ENCODE peak calls at places on chromosome 17, in eight cellular contexts. R is mesenchymal stem cell, K is left lung, L is right lobe of liver, N is HepG2, Z is tibial nerve, U is thoracic aorta, V is choroid plexus epithelial cell. X is an unnamed sample.

GRCh38 chr17:32161506-32162365 is 19.4 kb downstream of the RHOT1 start:
- DNase-seq in R (peak), Z (no peak), K (no peak), V (peak), N (no peak), L (no peak), U (no peak), X (no peak)

GRCh38 chr17:2903193-2903974 is 107.1 kb downstream of the RAP1GAP2 start:
- DNase-seq in L (no peak), Z (no peak), V (no peak), K (no peak), R (no peak), N (peak), U (no peak), X (no peak)

GRCh38 chr17:75394332-75394918 is 11.1 kb downstream of the GRB2 start:
- DNase-seq in L (no peak), U (no peak), R (peak), N (no peak), Z (no peak), V (no peak), K (no peak), X (no peak)

GRCh38 chr17:12041316-12041715 is 20.6 kb downstream of the MAP2K4 start:
- DNase-seq in K (no peak), R (peak), U (no peak), L (no peak), V (peak), N (no peak), Z (no peak), X (no peak)

GRCh38 chr17:61488878-61489718 is 36.9 kb downstream of the TBX4 start:
- DNase-seq in U (no peak), Z (no peak), V (no peak), L (peak), R (no peak), N (peak), K (peak), X (no peak)

GRCh38 chr17:2232244-2232638 is 71.3 kb downstream of the SMG6 start:
- DNase-seq in K (no peak), Z (no peak), U (no peak), R (peak), V (peak), L (no peak), N (no peak), X (no peak)

GRCh38 chr17:57461082-57461481 is 204.8 kb downstream of the MSI2 start:
- DNase-seq in Z (no peak), U (no peak), R (no peak), L (peak), N (no peak), V (no peak), K (no peak), X (no peak)

GRCh38 chr17:53749178-53749577 is 73.5 kb upstream of the KIF2B start:
- DNase-seq in V (no peak), Z (no peak), K (no peak), N (no peak), L (no peak), R (no peak), U (no peak), X (no peak)

GRCh38 chr17:19368119-19368660 is 5.7 kb upstream of the B9D1 start:
- DNase-seq in Z (no peak), U (no peak), R (peak), N (no peak), V (peak), L (no peak), K (no peak), X (no peak)

DNA sequence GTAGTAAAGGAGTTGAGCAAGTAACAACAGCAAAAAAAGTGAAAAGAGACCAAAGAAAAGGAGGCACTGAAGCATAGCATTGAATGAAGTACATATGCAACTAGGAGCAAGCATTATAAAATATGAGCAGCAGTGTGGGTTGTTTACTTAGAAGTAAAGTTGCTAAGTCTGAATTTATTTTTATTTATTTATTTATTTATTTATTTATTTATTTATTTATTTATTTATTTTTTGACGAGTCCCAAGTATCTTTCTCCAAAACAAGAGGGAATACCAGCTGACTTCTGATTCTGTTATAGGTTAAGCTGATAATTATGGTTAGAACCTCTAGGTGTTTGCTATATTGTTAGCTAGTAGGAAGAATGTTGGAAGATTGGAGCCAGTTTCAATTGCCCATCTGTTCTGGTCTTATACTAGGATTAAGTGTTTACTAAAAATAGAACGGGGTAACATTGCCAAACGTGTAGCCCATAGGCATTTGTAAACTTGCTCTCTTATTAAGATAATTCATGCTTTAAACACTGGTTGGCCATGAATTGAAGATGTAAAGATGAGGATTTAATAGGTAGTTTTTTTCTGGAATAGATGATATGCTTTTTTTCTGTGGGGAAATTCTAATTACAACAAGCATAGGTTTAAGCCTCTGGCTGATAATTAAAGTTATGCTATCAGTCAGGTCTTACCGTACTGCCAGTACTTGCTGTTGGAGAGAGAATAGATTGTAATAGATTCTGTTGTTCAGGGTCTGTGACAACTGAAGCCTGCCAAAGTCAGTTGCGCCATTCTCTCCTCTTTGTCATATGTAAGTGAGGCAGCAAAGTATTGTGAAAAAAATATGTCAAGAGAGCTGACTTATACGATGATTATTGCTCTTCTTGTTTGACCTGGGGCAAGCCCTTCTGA is 66.7 kb downstream of the PPM1E start:
- DNase-seq in K (no peak), V (no peak), Z (no peak), N (no peak), U (no peak), R (no peak), L (no peak), X (no peak)
- H3K4me3 ChIP-seq in K (no peak), V (no peak), Z (no peak), N (no peak), U (no peak), R (no peak), L (no peak), X (no peak)

GRCh38 chr17:7068268-7068667 is 11.8 kb downstream of the CLEC10A start:
- DNase-seq in Z (no peak), N (no peak), R (no peak), K (no peak), V (no peak), U (no peak), L (no peak), X (no peak)

GRCh38 chr17:7060165-7060890 is 16.4 kb upstream of the SLC16A11 start:
- DNase-seq in U (no peak), L (peak), Z (no peak), K (peak), N (peak), R (peak), V (peak), X (no peak)

GRCh38 chr17:7067198-7067597 is 12.9 kb downstream of the CLEC10A start:
- DNase-seq in V (no peak), L (no peak), K (no peak), N (no peak), Z (no peak), R (no peak), U (no peak), X (no peak)

GRCh38 chr17:7064248-7064647 is 15.8 kb downstream of the CLEC10A start:
- DNase-seq in Z (no peak), U (no peak), N (no peak), K (peak), R (no peak), L (peak), V (peak), X (no peak)

DNA sequence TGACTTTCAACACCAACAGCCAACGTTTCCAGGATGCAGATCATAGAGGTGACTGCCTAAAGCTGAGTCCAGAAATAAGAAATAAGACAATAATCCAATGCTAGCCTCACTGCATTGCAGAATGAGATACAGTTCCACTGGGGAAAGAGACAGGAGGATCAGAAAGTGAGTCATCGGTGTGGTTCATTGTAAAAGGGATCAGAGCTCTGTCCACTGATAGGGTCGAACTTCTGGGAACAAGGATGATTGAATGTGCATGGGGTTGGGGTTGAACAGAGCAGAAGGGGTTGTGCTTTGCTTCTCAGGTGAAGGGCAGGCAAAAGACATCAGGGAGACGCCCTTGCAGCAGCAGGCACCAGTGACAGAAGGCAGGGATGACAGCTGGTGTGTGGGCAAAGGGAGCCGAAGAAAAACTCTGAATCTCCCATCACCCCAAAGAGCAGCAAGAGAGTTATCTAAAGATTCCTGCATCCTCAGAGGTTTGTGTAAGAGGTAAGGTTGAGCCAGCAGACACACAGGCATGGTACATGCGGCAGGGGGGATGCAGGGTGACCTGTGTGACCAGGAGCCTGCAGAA is 16.4 kb downstream of the CLEC10A start:
- DNase-seq in Z (no peak), V (peak), K (peak), N (no peak), R (no peak), L (peak), U (no peak), X (no peak)
- H3K4me3 ChIP-seq in Z (no peak), V (no peak), K (no peak), N (no peak), R (no peak), L (no peak), U (no peak), X (no peak)

DNA sequence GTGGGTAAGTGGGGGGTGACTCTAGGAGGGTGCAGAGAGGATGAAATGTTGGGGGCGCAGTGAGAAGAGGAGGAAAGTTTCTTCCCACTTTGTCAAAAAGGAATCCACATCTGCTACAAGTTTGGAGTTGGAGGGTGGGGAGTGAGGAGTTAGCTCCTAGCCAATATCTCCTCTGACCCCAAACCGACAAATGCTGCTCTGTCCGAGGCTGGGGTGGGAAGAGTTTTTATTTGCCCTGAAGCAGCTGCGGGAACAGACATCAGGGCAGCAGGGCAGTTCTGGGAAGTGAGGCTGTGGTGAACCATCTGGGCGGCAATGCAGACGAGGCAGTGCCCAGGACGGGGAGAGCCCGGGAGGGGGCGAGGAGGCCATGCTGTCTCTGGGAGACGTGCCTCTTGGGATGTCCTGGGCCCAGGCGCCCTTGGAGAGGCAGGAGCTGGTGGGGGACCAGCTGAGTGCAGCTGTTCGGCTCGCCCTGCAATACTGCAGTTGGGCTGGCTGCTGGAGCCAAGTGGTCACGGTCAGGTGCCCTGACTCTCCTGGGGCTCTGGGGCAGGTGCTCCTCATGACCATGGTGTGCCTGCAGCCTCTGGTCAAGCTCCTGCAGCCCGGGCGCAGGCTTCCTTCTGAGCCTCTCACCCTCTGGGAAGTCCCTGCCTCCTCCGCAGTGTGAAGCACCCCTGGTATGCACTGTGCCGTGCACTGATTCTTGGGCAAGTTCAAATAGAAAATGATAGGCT is 6.4 kb upstream of the SOCS3 start:
- DNase-seq in U (no peak), Z (no peak), V (peak), K (peak), R (peak), N (no peak), L (no peak), X (no peak)
- H3K4me3 ChIP-seq in U (no peak), Z (no peak), V (no peak), K (no peak), R (no peak), N (no peak), L (no peak), X (no peak)

DNA sequence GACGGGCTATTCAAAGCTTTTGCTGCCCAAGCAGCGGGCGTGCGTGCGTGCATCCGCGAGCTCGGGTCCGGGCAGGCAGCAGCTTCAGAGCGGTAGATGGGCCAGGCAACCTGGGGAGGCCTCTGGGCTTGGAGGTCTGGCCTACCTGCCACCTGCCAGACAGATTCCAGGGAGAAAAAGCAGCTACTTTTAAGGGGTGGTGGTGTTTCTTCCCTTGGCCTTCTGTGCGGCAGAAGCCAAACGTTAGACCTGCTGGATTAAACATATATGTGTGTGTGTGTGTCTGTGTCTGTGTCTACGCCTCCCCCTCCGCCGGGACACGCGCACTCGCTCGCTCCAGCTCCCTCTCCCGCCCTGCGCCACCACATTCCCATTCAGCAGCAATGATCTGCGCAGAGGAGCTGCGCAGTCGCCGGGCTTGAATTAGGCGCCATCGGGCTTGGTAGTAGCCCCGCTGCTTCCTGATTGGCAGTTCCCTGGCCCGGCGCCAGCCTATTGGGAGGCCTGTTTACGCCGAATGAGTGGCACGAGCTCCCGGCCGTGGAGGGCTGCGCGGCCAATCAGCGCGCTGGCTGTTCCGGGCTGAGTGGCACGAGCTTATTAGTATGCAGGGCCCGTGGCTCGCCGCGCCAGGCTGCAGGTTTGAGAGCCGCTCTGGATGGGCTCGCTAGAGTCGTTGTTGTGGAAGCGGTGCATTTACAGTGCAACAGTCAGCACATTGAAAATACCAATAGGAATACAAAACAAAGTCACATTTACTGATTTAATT is at the start of gene BAHCC1:
- DNase-seq in L (peak), R (peak), N (peak), V (peak), Z (peak), U (peak), K (peak), X (peak)
- H3K4me3 ChIP-seq in L (peak), R (peak), N (peak), V (peak), Z (peak), U (peak), K (peak), X (peak)

DNA sequence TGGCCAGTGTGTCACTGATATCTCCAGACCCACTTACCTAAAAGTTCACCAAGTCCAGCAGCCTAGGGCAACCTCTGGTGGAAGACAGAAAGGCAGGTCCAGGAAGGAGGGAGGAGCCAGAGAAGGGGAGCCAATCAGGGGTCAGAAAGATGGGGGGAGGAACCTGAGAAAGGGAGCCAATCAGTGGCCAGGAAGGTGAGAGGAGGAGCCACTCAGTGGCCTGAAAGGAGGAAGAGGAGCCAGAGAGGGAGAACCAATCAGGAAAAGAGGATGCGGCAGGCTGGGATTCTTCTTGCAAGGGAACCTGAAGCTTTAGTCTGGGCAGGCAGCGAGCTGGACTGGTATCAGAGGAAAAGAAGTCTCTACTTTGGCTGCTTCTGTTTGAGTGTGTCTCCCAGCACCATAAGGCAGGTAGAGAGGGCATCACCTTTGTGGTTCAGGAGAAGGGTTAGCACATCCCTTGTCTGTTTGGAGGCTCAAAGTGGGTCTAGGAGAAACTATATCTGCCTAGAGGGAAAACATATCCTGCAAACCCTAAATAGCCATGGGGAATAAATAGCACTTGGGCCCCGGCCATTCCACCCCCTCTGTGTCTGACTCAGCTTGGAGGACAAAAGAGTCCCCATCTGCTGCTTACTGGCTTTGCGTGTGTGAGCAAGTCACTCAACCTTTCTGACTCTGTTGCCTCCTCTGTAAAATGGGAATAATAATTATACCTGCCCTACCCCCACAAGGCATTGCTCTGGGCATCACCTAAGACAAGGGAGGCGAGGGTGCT is 43.4 kb upstream of the CRHR1 start:
- DNase-seq in R (peak), V (peak), L (no peak), Z (no peak), K (no peak), U (no peak), N (peak), X (no peak)
- H3K4me3 ChIP-seq in R (no peak), V (no peak), L (no peak), Z (no peak), K (no peak), U (no peak), N (no peak), X (no peak)

GRCh38 chr17:16918443-16918842 is 53.5 kb downstream of the TNFRSF13B start:
- DNase-seq in K (no peak), R (no peak), Z (no peak), L (no peak), N (no peak), V (no peak), U (no peak), X (no peak)

GRCh38 chr17:16912021-16912962 is 59.6 kb downstream of the TNFRSF13B start:
- DNase-seq in V (no peak), R (no peak), Z (no peak), K (no peak), L (no peak), U (no peak), N (no peak), X (no peak)

GRCh38 chr17:16917995-16918394 is 53.9 kb downstream of the TNFRSF13B start:
- DNase-seq in R (no peak), U (no peak), N (no peak), K (no peak), L (no peak), Z (no peak), V (no peak), X (no peak)

GRCh38 chr17:16916557-16916920 is 55.4 kb downstream of the TNFRSF13B start:
- DNase-seq in K (no peak), V (no peak), N (no peak), Z (no peak), U (no peak), L (no peak), R (no peak), X (no peak)

GRCh38 chr17:16915752-16916556 is 56.0 kb downstream of the TNFRSF13B start:
- DNase-seq in R (peak), U (no peak), N (peak), K (no peak), L (no peak), Z (peak), V (peak), X (no peak)
- H3K4me3 ChIP-seq in R (no peak), U (no peak), N (no peak), K (no peak), L (no peak), Z (no peak), V (no peak), X (no peak)

DNA sequence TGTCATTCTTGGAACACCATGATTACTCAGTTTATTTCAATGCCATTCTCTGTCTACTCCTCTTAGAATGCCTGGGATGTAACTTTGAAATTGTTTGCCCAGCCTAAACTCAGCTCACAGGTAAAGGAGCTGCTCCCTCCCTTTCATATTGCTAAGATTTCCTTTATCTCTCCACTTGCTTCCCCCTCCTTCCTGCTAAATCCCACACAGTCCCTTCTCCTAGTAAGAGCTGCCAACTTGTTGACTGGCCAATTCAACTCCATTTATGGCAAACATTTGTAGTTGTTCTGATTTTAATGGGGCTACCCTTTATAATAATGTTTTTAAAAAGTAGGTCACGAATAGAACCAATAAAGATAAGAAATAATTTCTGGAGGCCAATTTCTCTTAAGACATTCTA is 146.1 kb downstream of the SKAP1 start:
- DNase-seq in V (no peak), K (no peak), R (no peak), Z (no peak), L (no peak), N (no peak), U (no peak), X (no peak)
- H3K4me3 ChIP-seq in V (no peak), K (no peak), R (no peak), Z (no peak), L (no peak), N (no peak), U (no peak), X (no peak)

GRCh38 chr17:39210093-39210434 is 10.0 kb downstream of the RPL19 start:
- DNase-seq in N (no peak), V (no peak), Z (no peak), U (no peak), L (no peak), K (no peak), R (no peak), X (no peak)
- H3K4me3 ChIP-seq in N (no peak), V (peak), Z (peak), U (peak), L (no peak), K (peak), R (peak), X (peak)